ENCODE peak calls at places on chromosomes 1 and 21, in five cellular contexts. H is sigmoid colon, A is H1, R is HepG2, U is vagina. M is an unnamed sample.

GRCh38 chr1:235999259-235999925 is 65.5 kb downstream of the NID1 start:
- DNase-seq in H (no peak), A (no peak), R (no peak), U (no peak), M (no peak)

GRCh38 chr1:207579436-207579799 is 65.5 kb upstream of the CR1L start:
- DNase-seq in H (no peak), A (peak; percentile 72), R (peak; percentile 41), U (no peak), M (no peak)

GRCh38 chr1:156004843-156005593 is 15.7 kb downstream of the SSR2 start:
- DNase-seq in H (no peak), A (no peak), R (no peak), U (no peak), M (no peak)

GRCh38 chr1:30727796-30728195 is 4.4 kb upstream of the MATN1 start:
- DNase-seq in H (no peak), A (no peak), R (no peak), U (no peak), M (no peak)

GRCh38 chr1:233261206-233261605 is 34.3 kb downstream of the PCNX2 start:
- DNase-seq in H (no peak), A (no peak), R (peak; percentile 49), U (no peak), M (no peak)

GRCh38 chr1:175564723-175565122 is 178.7 kb downstream of the TNR start:
- DNase-seq in H (no peak), A (no peak), R (no peak), U (no peak), M (no peak)

GRCh38 chr1:14535619-14536355 is 62.7 kb upstream of the KAZN start:
- DNase-seq in H (no peak), A (no peak), R (peak; percentile 76), U (no peak), M (no peak)

GRCh38 chr1:121418369-121419049 is 233.7 kb downstream of the SRGAP2C start:
- DNase-seq in H (no peak), A (no peak), R (no peak), U (no peak), M (no peak)

GRCh38 chr1:6419397-6419802 is 319 bp downstream of the HES2 start:
- DNase-seq in H (no peak), A (peak; percentile 82), R (no peak), U (no peak), M (no peak)

GRCh38 chr1:224726783-224727182 is 110.7 kb downstream of the CNIH3 start:
- DNase-seq in H (peak; percentile 71), A (no peak), R (no peak), U (no peak), M (no peak)

GRCh38 chr1:8567146-8567545 is 249.2 kb downstream of the SLC45A1 start:
- DNase-seq in H (no peak), A (no peak), R (peak; percentile 22), U (no peak), M (no peak)

GRCh38 chr1:942864-943533 is 16.1 kb downstream of the NOC2L start:
- DNase-seq in H (peak; percentile 86), A (no peak), R (no peak), U (no peak), M (no peak)

GRCh38 chr1:157994704-157995540 is 1.5 kb downstream of the KIRREL1 start:
- DNase-seq in H (peak; percentile 82), A (no peak), R (no peak), U (no peak), M (no peak)

GRCh38 chr1:54837002-54837853 is 36.1 kb upstream of the TTC22 start:
- DNase-seq in H (no peak), A (peak; percentile 28), R (no peak), U (peak; percentile 55), M (peak; percentile 29)

GRCh38 chr1:158180741-158181576 is at the start of gene CD1D:
- DNase-seq in H (peak; percentile 67), A (peak; percentile 77), R (no peak), U (no peak), M (no peak)

GRCh38 chr21:40047993-40048730 is 180.9 kb downstream of the PCP4 start:
- DNase-seq in H (peak; percentile 75), A (no peak), R (no peak), U (no peak), M (no peak)

GRCh38 chr1:100323428-100324106 is 28.7 kb upstream of the CDC14A start:
- DNase-seq in H (no peak), A (no peak), R (no peak), U (no peak), M (peak; percentile 77)

GRCh38 chr1:208731976-208732821 is 488.0 kb upstream of the PLXNA2 start:
- DNase-seq in H (no peak), A (no peak), R (no peak), U (no peak), M (no peak)

GRCh38 chr1:84603223-84603622 is 29.0 kb upstream of the CTBS start:
- DNase-seq in H (no peak), A (no peak), R (no peak), U (no peak), M (peak; percentile 89)

GRCh38 chr1:238892612-238893011 is 493.8 kb upstream of the CHRM3 start:
- DNase-seq in H (no peak), A (no peak), R (no peak), U (no peak), M (no peak)

GRCh38 chr1:218742478-218743260 is 397.5 kb downstream of the TGFB2 start:
- DNase-seq in H (no peak), A (no peak), R (no peak), U (no peak), M (no peak)

GRCh38 chr1:244919320-244920282 is 55.3 kb upstream of the HNRNPU start:
- DNase-seq in H (no peak), A (no peak), R (no peak), U (no peak), M (no peak)

GRCh38 chr1:41294213-41294612 is 52.1 kb upstream of the SCMH1 start:
- DNase-seq in H (no peak), A (no peak), R (no peak), U (no peak), M (no peak)

GRCh38 chr1:171984262-171984661 is 143.0 kb downstream of the DNM3 start:
- DNase-seq in H (no peak), A (no peak), R (no peak), U (no peak), M (no peak)

GRCh38 chr1:205918955-205919746 is 24.1 kb downstream of the SLC26A9 start:
- DNase-seq in H (peak; percentile 82), A (peak; percentile 92), R (peak; percentile 52), U (no peak), M (peak; percentile 95)

GRCh38 chr21:38859852-38860251 is 54.1 kb downstream of the ETS2 start:
- DNase-seq in H (no peak), A (no peak), R (no peak), U (no peak), M (peak; percentile 42)

GRCh38 chr1:64923294-64923718 is 43.0 kb downstream of the JAK1 start:
- DNase-seq in H (no peak), A (no peak), R (no peak), U (no peak), M (peak; percentile 5)

GRCh38 chr21:44317241-44317782 is 17.5 kb downstream of the PFKL start:
- DNase-seq in H (no peak), A (no peak), R (no peak), U (no peak), M (no peak)

GRCh38 chr1:147804942-147805723 is 44.7 kb upstream of the GJA5 start:
- DNase-seq in H (no peak), A (no peak), R (peak; percentile 60), U (no peak), M (no peak)

GRCh38 chr1:108747128-108747827 is 804 bp downstream of the STXBP3 start:
- DNase-seq in H (peak; percentile 95), A (peak; percentile 66), R (peak; percentile 79), U (no peak), M (peak; percentile 95)

DNA sequence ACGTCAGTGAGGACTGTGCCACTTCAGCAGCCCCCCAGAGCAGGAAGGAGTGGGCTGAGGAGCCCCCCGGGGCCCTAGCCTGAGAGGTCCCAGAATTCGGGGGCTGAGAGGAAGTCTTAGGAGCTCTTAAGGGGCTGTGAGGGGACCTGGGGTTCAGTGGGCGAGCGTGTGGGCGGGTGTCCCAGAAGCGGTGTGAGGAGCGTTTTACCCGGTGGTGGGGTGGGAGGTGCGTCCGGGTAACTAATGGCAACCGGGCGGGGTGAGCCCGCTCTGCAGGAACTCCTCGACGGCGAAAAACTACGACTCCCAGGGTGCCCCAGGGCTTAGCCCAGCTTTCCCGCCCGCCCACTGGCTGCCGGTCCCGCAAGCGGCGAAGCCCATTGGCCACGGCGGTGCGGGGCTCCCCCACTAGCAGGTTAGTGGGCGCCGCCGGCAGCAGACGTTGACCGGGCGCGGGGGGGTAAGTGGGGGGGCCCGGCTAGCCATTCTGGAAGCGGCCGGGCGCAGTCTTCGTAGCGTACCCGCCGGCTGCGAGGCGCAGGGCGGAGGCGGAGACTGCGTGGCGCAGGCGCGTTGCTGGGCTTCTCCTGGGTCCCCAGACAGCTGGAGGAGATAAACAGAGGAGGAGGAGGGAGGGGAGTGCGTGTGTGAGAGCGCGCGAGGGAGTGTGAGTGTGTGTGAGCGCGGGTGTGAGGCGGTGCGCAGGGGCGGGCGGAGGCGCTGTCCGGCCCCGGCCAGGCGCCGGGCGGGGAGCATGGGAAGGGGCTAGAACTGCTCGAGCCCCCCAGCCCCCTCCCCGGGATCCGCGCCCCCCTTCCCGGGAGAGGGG is at the start of gene WDTC1:
- DNase-seq in H (peak; percentile 99), A (peak; percentile 95), R (peak; percentile 88), U (peak; percentile 98), M (peak; percentile 98)
- TF ChIP-seq POLR2A in H (peak; percentile 55), A (no peak), R (no peak), U (no peak), M (peak; percentile 21)

DNA sequence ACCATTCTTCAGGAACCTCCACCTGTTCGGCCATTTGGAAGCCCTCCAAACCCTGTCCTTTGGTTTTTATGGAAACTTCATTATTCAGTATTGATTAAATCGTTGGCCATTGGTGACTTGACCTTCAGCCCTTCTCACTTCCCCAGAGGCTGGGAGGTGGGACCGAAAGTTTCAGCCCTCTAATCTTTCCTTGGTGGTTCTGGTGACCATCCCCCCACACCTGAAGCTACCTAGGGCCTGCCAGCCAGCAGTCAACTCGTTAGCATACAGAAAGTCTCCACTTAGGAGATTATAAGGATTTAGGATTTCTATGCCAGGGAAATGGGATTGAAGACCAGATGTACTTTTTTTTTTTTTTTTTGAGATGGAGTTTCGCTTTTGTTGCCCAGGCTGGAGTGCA is 6.7 kb downstream of the DHX9 start:
- DNase-seq in H (no peak), A (no peak), R (no peak), U (no peak), M (no peak)
- TF ChIP-seq POLR2AphosphoS5 in H (no peak), A (no peak), R (no peak), U (no peak), M (no peak)

GRCh38 chr1:81703352-81703735 is 97.4 kb upstream of the ADGRL2 start:
- DNase-seq in H (no peak), A (no peak), R (no peak), U (no peak), M (no peak)

GRCh38 chr1:81708239-81708638 is 92.5 kb upstream of the ADGRL2 start:
- DNase-seq in H (no peak), A (no peak), R (no peak), U (no peak), M (no peak)

GRCh38 chr1:81703736-81704463 is 96.8 kb upstream of the ADGRL2 start:
- DNase-seq in H (no peak), A (no peak), R (no peak), U (no peak), M (no peak)

GRCh38 chr1:81702903-81703302 is 97.8 kb upstream of the ADGRL2 start:
- DNase-seq in H (no peak), A (no peak), R (no peak), U (no peak), M (no peak)

GRCh38 chr1:81706650-81707435 is 93.9 kb upstream of the ADGRL2 start:
- DNase-seq in H (no peak), A (no peak), R (no peak), U (no peak), M (no peak)
- H3K27ac ChIP-seq in H (no peak overlapping the region), A (no peak overlapping the region), R (no peak overlapping the region), U (no peak overlapping the region), M (no peak overlapping the region)

GRCh38 chr1:78277253-78277652 is 213.5 kb upstream of the PTGFR start:
- DNase-seq in H (no peak), A (no peak), R (no peak), U (no peak), M (no peak)
- TF ChIP-seq POLR2A in H (no peak), A (no peak), R (no peak), U (no peak), M (no peak)

M was measured in esophagus muscularis mucosa.